ENCODE peak calls at places on chromosomes 1 and 21, in seven cellular contexts. K is GM12892, B is K562, F is H1, A is HepG2, Y is GM12878, Q is SK-N-SH. X is an unnamed sample.

GRCh38 chr1:221839794-221840395 is 98.0 kb upstream of the DUSP10 start:
- DNase-seq in K (peak), Y (peak), A (peak), F (no peak), Q (no peak), B (no peak), X (no peak)

GRCh38 chr1:246324711-246325110 is 182.4 kb downstream of the SMYD3 start:
- DNase-seq in B (no peak), Y (no peak), A (no peak), F (no peak), Q (no peak), K (no peak), X (no peak)

GRCh38 chr1:156090138-156090821 is 8.0 kb upstream of the MEX3A start:
- DNase-seq in B (no peak), F (no peak), A (no peak), Q (no peak), Y (no peak), K (no peak), X (no peak)

GRCh38 chr1:51575406-51576084 is 41.3 kb upstream of the OSBPL9 start:
- DNase-seq in F (no peak), A (no peak), K (no peak), Y (no peak), B (no peak), Q (no peak), X (no peak)

GRCh38 chr1:20136249-20136648 is 2.9 kb upstream of the PLA2G2F start:
- DNase-seq in B (no peak), Q (no peak), F (no peak), K (no peak), Y (no peak), A (no peak), X (no peak)

GRCh38 chr21:29376556-29376955 is 77.8 kb downstream of the BACH1 start:
- DNase-seq in K (peak), Y (no peak), Q (no peak), A (peak), B (peak), F (peak), X (peak)

GRCh38 chr1:162177126-162177525 is 107.6 kb downstream of the NOS1AP start:
- DNase-seq in F (no peak), A (no peak), Y (no peak), K (no peak), Q (no peak), B (no peak), X (no peak)

GRCh38 chr1:173749137-173749536 is 34.4 kb downstream of the KLHL20 start:
- DNase-seq in B (no peak), A (no peak), F (no peak), Y (no peak), K (no peak), Q (no peak), X (no peak)

GRCh38 chr1:167713330-167714081 is 8.3 kb upstream of the MPZL1 start:
- DNase-seq in Q (peak), A (no peak), K (no peak), Y (no peak), F (peak), B (no peak), X (no peak)

GRCh38 chr1:30901798-30902652 is 6.5 kb downstream of the SDC3 start:
- DNase-seq in B (no peak), F (no peak), Y (no peak), Q (no peak), A (peak), K (no peak), X (no peak)

GRCh38 chr1:163347106-163347505 is 25.4 kb downstream of the NUF2 start:
- DNase-seq in A (no peak), Y (no peak), B (no peak), K (no peak), F (no peak), Q (no peak), X (no peak)

GRCh38 chr1:199007423-199007822 is 368.6 kb downstream of the PTPRC start:
- DNase-seq in Q (no peak), Y (no peak), F (no peak), B (no peak), K (no peak), A (no peak), X (no peak)

GRCh38 chr1:227049253-227049652 is 109.2 kb downstream of the COQ8A start:
- DNase-seq in Y (no peak), A (no peak), B (no peak), F (no peak), Q (no peak), K (no peak), X (no peak)

GRCh38 chr1:154607084-154607747 is 770 bp downstream of the ADAR start:
- DNase-seq in Y (no peak), Q (peak), B (no peak), A (peak), F (no peak), K (no peak), X (no peak)

DNA sequence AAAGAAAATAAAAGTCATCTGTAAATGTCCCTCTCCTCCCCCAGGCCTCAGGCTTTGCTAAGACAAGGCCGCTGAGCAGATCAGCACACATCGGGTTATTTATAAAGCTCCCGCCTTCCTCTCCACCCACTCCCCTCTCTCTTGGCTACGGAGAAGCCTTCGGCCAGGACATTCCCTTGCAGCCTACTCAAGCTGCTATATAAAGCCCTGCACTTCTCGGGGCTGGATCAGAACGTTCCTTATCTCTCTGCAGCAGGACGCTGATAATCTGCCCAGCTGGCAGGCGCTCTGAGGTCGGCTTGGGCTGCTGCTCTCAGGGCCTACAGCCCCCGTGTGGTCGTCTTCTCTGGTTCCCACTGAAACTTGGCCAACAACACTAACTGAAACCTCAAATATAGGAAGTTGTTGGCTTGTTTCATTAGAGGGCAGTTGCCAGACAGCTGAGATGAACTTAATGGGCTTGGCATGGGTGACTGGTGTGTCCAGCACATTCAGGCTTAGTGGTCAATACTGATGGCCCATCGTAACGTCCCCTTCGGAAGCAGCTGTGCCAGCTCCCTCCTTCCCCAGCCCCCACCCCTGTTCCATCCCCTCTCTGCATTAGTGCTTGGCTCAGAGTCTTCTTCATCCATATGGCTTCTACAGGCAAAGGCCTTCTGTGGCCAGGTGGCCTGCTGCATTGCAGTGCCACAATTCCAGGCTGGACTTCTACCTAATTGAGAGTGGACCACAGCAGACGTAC is 64.6 kb downstream of the IER5 start:
- DNase-seq in Y (no peak), K (no peak), B (peak), A (no peak), Q (peak), F (no peak), X (no peak)
- TF ChIP-seq POLR2AphosphoS5 in Y (peak), K (peak), B (peak), A (no peak), Q (no peak), F (no peak), X (peak)

DNA sequence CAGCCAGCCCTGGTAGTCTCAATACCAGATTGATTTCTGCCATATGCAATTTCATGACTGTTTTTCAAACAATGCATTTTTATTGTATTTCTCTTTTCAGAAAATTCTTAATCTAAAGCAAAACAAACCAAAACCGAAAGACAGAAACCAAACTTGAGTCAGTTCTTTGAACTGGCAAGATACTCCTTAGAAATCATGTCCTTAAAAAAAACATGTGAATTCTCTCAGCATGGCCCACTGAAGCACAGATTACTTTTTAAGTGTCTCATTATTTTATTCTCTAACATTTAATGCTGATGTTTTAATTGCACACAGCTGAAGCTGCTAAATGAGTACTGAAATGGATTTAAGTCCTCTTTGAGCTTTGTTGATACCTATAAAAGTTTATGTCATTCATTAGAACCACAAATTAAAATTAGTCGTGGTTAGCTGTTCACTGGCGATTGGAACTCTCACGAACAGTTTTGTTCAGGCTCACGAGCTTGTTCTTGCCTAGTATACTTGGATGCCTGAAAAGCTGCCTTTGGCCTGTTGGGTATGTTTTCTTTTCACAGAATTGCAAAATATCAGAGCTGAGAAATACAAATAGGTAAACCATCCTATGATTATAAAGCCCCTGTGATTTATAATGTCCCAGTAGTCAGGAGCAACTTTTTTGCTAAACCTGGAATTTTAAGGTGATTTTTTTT is 87.5 kb downstream of the CAMTA1 start:
- DNase-seq in B (no peak), Y (no peak), A (no peak), F (no peak), Q (no peak), K (no peak), X (no peak)
- TF ChIP-seq TAF1 in B (no peak), Y (no peak), A (no peak), F (no peak), Q (no peak), K (no peak), X (no peak)

DNA sequence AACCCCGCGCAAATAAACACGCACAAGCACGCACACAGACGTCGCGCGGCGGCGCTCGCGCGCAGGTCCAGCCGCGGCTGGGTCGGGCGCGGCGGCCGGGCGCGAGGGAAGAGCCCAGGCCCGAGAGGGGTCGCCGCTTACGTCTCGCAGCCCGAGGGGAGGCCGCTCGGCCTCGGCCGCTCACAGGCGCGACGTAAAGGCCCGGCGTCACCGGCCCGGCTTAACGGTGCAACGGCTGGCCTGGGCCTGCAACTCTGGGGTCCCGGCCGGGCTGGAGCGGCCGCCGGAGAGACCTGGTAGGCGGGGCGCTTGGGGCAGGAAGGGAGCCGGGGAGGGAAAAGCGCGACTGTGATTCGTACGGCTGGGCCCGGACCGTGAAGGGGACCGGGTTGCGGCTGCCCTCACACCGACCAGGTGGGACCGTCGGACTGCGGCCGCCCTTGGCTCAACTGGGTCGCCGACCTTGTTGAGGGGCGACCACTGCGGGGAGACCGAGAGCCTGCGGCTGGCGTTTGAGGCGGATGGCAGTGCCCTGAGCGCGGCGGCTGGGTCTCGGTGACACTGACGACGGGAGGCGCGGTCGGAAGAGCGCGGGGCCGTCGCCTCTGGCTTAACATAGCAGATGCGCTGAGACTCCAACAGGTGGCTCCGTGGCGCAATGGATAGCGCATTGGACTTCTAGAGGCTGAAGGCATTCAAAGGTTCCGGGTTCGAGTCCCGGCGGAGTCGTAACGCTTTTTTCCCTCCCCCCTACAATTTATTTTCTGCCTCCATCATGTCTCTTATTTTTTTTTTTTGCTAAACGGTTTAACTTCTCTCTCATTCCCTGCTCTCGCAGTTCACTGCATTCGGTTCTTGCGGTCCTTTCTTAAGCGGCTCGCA is 31.8 kb downstream of the DNTTIP2 start:
- DNase-seq in A (peak), Q (peak), B (peak), F (peak), K (peak), Y (peak), X (peak)
- TF ChIP-seq POLR2AphosphoS5 in A (peak), Q (peak), B (no peak), F (peak), K (no peak), Y (no peak), X (no peak)

GRCh38 chr1:56511323-56511722 is 68.0 kb downstream of the PLPP3 start:
- DNase-seq in A (no peak), F (no peak), Q (no peak), K (no peak), B (no peak), Y (no peak), X (no peak)

GRCh38 chr1:56508523-56508983 is 70.8 kb downstream of the PLPP3 start:
- DNase-seq in K (no peak), F (no peak), Q (no peak), B (no peak), A (peak), Y (no peak), X (no peak)

GRCh38 chr1:56510642-56511021 is 68.7 kb downstream of the PLPP3 start:
- DNase-seq in K (no peak), Y (no peak), A (no peak), F (no peak), Q (no peak), B (no peak), X (no peak)

GRCh38 chr1:56507925-56508522 is 71.3 kb downstream of the PLPP3 start:
- DNase-seq in Q (no peak), B (no peak), F (no peak), K (no peak), A (no peak), Y (no peak), X (no peak)

DNA sequence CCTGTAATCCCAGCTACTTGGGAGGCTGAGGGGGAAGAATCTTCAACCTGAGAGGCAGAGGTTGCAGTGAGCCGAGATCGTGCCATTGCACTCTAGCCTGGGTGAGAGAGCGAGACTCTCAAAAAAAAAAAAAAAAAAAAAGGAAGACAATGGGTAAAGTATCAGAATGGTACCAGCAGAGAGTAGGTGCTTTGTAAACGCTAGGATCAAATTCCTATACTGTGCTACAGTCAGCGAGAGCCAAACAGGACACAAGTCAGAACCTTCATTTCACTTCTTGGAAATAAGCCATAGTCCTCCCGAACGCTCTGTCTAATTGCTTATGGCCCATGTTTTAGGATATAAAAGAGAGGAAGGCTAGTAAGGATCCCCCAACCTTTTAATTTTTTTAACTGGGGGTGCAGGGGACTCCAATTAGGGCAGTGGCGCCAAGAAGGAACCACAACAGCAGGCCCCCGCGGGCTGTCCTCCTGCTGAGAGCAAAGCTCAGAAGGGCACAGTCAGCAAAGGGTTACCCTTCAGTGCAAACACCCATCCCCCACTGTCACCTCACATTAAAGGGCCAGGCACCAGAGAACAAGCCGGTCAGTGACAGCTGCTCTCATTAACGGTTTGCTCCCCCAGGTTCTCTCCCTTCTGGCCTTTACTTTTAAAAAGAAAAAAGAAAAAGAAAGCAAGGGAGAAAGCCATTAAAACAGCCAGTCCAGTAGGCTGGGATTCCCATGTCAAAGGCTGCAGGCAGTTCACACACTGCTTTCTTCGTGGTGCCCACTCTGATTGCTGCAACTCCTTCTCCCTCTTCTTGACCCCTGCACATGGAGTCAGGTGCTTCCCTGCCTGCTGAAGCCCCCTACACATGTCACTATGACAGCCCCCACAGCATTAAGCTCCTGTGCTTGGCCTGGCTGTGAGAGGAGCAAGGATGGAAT is 69.4 kb downstream of the PLPP3 start:
- DNase-seq in K (no peak), Y (no peak), B (peak), A (peak), Q (no peak), F (no peak), X (no peak)
- TF ChIP-seq TAF1 in K (no peak), Y (no peak), B (no peak), A (no peak), Q (no peak), F (no peak), X (no peak)

X was measured in GM12891.